ENCODE peak calls at places on chromosomes 13 and 19, in seven cellular contexts. O is GM23338, E is GM12878, T is A549, A is Panc1, G is HCT116, J is SK-N-SH. Z is an unnamed sample.

GRCh38 chr13:100987993-100988392 is 313.4 kb upstream of the TMTC4 start:
- DNase-seq in G (no peak), A (no peak), E (no peak), O (peak), J (no peak), T (peak), Z (no peak)

GRCh38 chr13:27076411-27076810 is 95.2 kb downstream of the USP12 start:
- DNase-seq in J (no peak), T (no peak), O (no peak), A (no peak), G (no peak), E (no peak), Z (no peak)

GRCh38 chr13:88329066-88329465 is 657.9 kb downstream of the SLITRK5 start:
- DNase-seq in A (no peak), O (no peak), G (no peak), T (no peak), E (no peak), J (no peak), Z (no peak)

GRCh38 chr13:97855570-97855970 is 97.9 kb upstream of the IPO5 start:
- DNase-seq in J (peak), A (peak), E (peak), T (peak), G (peak), O (peak), Z (peak)

GRCh38 chr13:113904411-113904810 is 40.5 kb upstream of the GAS6 start:
- DNase-seq in A (peak), O (peak), E (no peak), J (no peak), G (no peak), T (peak), Z (no peak)

GRCh38 chr13:41608779-41609178 is 151.4 kb downstream of the RGCC start:
- DNase-seq in G (no peak), J (peak), O (no peak), T (no peak), A (no peak), E (no peak), Z (no peak)

GRCh38 chr13:113816248-113816924 is 47.5 kb downstream of the GAS6 start:
- DNase-seq in T (no peak), E (no peak), O (no peak), G (no peak), J (no peak), A (no peak), Z (no peak)

GRCh38 chr13:30113983-30114491 is 193.3 kb downstream of the KATNAL1 start:
- DNase-seq in E (no peak), T (no peak), O (peak), A (no peak), G (no peak), J (no peak), Z (no peak)

GRCh38 chr13:95893861-95894260 is 159.3 kb downstream of the UGGT2 start:
- DNase-seq in E (no peak), A (no peak), O (no peak), T (no peak), G (no peak), J (no peak), Z (no peak)

GRCh38 chr19:40609561-40610395 is 8.6 kb downstream of the LTBP4 start:
- DNase-seq in A (no peak), T (peak), G (peak), E (peak), J (peak), O (peak), Z (peak)

GRCh38 chr19:11722414-11722813 is 16.3 kb downstream of the ZNF823 start:
- DNase-seq in A (no peak), G (no peak), O (no peak), J (no peak), E (no peak), T (peak), Z (no peak)

GRCh38 chr13:111411186-111411858 is 90.9 kb downstream of the TEX29 start:
- DNase-seq in J (no peak), O (peak), E (no peak), T (no peak), A (no peak), G (no peak), Z (no peak)

GRCh38 chr19:16470911-16471811 is 609 bp downstream of the EPS15L1 start:
- DNase-seq in G (no peak), E (no peak), A (no peak), T (no peak), J (no peak), O (peak), Z (peak)

GRCh38 chr13:21050288-21051197 is 10.8 kb downstream of the LATS2 start:
- DNase-seq in E (no peak), G (no peak), J (no peak), O (no peak), A (no peak), T (no peak), Z (no peak)

GRCh38 chr19:39411006-39411831 is 1.2 kb upstream of the PLEKHG2 start:
- DNase-seq in G (no peak), T (peak), O (no peak), A (no peak), J (no peak), E (no peak), Z (no peak)

GRCh38 chr19:44694184-44694579 is 4.8 kb upstream of the CEACAM16 start:
- DNase-seq in J (no peak), E (no peak), T (no peak), A (no peak), G (no peak), O (peak), Z (peak)

GRCh38 chr13:22561581-22561980 is 619.2 kb upstream of the SGCG start:
- DNase-seq in G (no peak), O (no peak), A (no peak), E (no peak), T (no peak), J (peak), Z (no peak)
- TF ChIP-seq REST in G (no peak), O (no peak), A (no peak), E (no peak), T (no peak), J (no peak), Z (no peak)

DNA sequence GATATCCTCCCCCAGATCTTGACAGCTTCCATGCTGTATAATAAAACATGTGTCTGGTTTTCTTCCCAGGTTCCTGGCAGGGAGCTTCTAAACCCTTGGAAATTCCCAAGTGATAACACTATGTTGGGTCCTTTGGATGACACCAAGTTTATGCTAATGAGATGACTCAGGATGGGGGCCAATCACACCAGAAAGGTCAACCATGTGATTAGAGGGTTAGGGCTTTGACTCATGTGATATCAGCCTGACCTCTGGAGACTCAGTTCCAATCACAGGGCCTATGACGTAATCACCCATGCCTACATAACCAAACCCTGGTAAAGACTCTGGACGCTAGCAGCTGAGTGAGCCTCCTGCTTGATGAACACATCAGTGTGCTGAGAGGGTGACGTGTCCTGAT is 203.6 kb downstream of the DCLK1 start:
- DNase-seq in G (no peak), J (no peak), E (no peak), O (no peak), A (peak), T (peak), Z (no peak)
- TF ChIP-seq REST in G (no peak), J (no peak), E (no peak), O (no peak), A (no peak), T (no peak), Z (no peak)

GRCh38 chr13:77390391-77390790 is 63.5 kb upstream of the MYCBP2 start:
- DNase-seq in A (no peak), J (no peak), E (no peak), G (no peak), O (no peak), T (no peak), Z (no peak)
- TF ChIP-seq REST in A (no peak), J (no peak), E (no peak), G (no peak), O (no peak), T (no peak), Z (no peak)

GRCh38 chr13:82330499-82330898 is 1551.8 kb downstream of the SLITRK1 start:
- DNase-seq in E (no peak), A (no peak), J (no peak), G (no peak), O (peak), T (peak), Z (no peak)
- TF ChIP-seq REST in E (no peak), A (no peak), J (no peak), G (no peak), O (no peak), T (no peak), Z (no peak)

GRCh38 chr13:59111711-59112110 is 1052.0 kb downstream of the DIAPH3 start:
- DNase-seq in E (no peak), T (no peak), O (no peak), A (no peak), G (no peak), J (no peak), Z (no peak)
- TF ChIP-seq REST in E (no peak), T (no peak), O (no peak), A (no peak), G (no peak), J (no peak), Z (no peak)

DNA sequence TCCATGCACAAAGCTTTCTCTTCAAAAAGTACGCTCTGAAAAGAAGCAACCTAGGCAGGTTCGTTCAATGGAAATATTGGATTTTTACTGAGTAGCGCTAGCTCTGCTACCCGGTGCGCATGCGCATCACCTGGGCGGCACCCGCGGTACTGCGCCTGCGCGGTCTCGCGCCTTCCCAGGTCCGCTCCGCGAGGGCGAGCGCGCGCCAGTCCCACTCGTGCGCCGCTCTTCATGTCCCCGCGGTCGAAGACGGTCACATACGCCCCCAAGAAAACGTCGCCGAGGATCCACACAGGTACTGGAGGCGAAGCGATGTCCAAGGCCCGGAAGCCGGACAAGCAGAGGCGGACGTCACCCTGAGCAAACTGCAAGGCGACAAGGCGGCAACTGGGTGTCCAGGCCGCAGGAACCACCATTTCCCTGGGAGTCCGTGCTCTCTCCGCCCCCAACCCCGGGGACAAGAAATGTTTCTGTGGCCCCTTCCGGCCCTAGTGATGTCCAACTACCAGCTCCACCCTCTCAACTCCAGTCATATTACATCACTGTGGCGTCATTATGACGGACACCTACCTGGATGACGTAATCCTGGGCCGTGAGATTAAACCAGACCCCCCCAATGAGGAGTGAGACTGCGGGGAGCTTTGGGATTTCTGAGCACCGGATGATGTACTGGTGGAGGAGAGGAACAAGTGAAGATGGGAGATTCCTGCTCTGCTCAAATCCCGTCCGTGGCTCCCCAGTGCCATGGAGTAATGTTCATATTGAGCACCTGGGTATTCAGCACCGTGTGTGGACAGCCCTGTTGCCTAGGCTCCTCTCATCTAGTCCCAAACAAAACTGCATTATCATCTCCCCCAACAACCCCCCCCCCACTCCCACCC is 4.8 kb upstream of the KCNC3 start:
- DNase-seq in A (no peak), E (no peak), J (peak), G (no peak), O (peak), T (peak), Z (peak)
- TF ChIP-seq REST in A (no peak), E (no peak), J (no peak), G (no peak), O (no peak), T (no peak), Z (no peak)

GRCh38 chr13:85724554-85725432 is 74.4 kb downstream of the SLITRK6 start:
- DNase-seq in A (peak), T (no peak), J (no peak), E (no peak), O (no peak), G (no peak), Z (no peak)
- TF ChIP-seq REST in A (no peak), T (no peak), J (no peak), E (no peak), O (no peak), G (no peak), Z (no peak)

GRCh38 chr19:9914315-9915207 is 21.8 kb downstream of the OLFM2 start:
- DNase-seq in E (no peak), A (no peak), T (peak), G (peak), O (peak), J (peak), Z (peak)
- TF ChIP-seq REST in E (no peak), A (no peak), T (no peak), G (no peak), O (no peak), J (no peak), Z (no peak)